ENCODE peak calls at places on chromosomes 3 and 15, in six cellular contexts. One of them, this sample, is unnamed.

GRCh38 chr3:99250272-99250671 is 348.8 kb upstream of the DCBLD2 start:
- DNase-seq in H1: no peak
- DNase-seq in HepG2: no peak
- DNase-seq in GM12878: no peak
- DNase-seq in HCT116: no peak
- DNase-seq in SK-N-SH: no peak
- DNase-seq in this sample: no peak

GRCh38 chr15:92394327-92395175 is 870 bp downstream of the ST8SIA2 start:
- DNase-seq in H1: no peak
- DNase-seq in HCT116: no peak
- DNase-seq in SK-N-SH: peak; percentile 87
- DNase-seq in GM12878: no peak
- DNase-seq in HepG2: no peak
- DNase-seq in this sample: no peak

GRCh38 chr3:125024817-125025216 is 31.0 kb downstream of the HEG1 start:
- DNase-seq in H1: no peak
- DNase-seq in GM12878: no peak
- DNase-seq in HCT116: no peak
- DNase-seq in HepG2: no peak
- DNase-seq in SK-N-SH: no peak
- DNase-seq in this sample: no peak

GRCh38 chr3:113532698-113533533 is 561 bp downstream of the SIDT1 start:
- DNase-seq in HepG2: no peak
- DNase-seq in SK-N-SH: peak; percentile 79
- DNase-seq in H1: no peak
- DNase-seq in HCT116: no peak
- DNase-seq in GM12878: no peak
- DNase-seq in this sample: no peak

GRCh38 chr3:146542179-146542578 is 2.2 kb downstream of the PLSCR1 start:
- DNase-seq in H1: no peak
- DNase-seq in GM12878: no peak
- DNase-seq in HepG2: no peak
- DNase-seq in SK-N-SH: no peak
- DNase-seq in HCT116: no peak
- DNase-seq in this sample: no peak

GRCh38 chr3:127182848-127183714 is 9.8 kb upstream of the PRR23E start:
- DNase-seq in H1: no peak
- DNase-seq in SK-N-SH: no peak
- DNase-seq in HepG2: no peak
- DNase-seq in GM12878: no peak
- DNase-seq in HCT116: peak; percentile 6
- DNase-seq in this sample: no peak

GRCh38 chr15:63157891-63158431 is 684 bp upstream of the RPS27L start:
- DNase-seq in HCT116: peak; percentile 32
- DNase-seq in SK-N-SH: peak; percentile 80
- DNase-seq in GM12878: no peak
- DNase-seq in H1: no peak
- DNase-seq in HepG2: peak; percentile 70
- DNase-seq in this sample: peak; percentile 51

GRCh38 chr3:18080198-18080689 is 337.8 kb upstream of the TBC1D5 start:
- DNase-seq in GM12878: no peak
- DNase-seq in HCT116: no peak
- DNase-seq in HepG2: no peak
- DNase-seq in H1: no peak
- DNase-seq in SK-N-SH: no peak
- DNase-seq in this sample: no peak

GRCh38 chr3:184815046-184815930 is 3.3 kb downstream of the VPS8 start:
- DNase-seq in HCT116: no peak
- DNase-seq in GM12878: no peak
- DNase-seq in SK-N-SH: no peak
- DNase-seq in HepG2: no peak
- DNase-seq in H1: no peak
- DNase-seq in this sample: no peak

GRCh38 chr3:23271876-23272741 is 69.0 kb downstream of the UBE2E2 start:
- DNase-seq in HCT116: no peak
- DNase-seq in HepG2: no peak
- DNase-seq in SK-N-SH: no peak
- DNase-seq in GM12878: no peak
- DNase-seq in H1: no peak
- DNase-seq in this sample: no peak

GRCh38 chr15:41989573-41990242 is 17.4 kb upstream of the EHD4 start:
- DNase-seq in GM12878: no peak
- DNase-seq in HCT116: peak; percentile 55
- DNase-seq in H1: peak; percentile 70
- DNase-seq in HepG2: peak; percentile 56
- DNase-seq in SK-N-SH: peak; percentile 92
- DNase-seq in this sample: peak; percentile 81

GRCh38 chr3:111864821-111865656 is 6.0 kb downstream of the PHLDB2 start:
- DNase-seq in HCT116: no peak
- DNase-seq in HepG2: peak; percentile 9
- DNase-seq in H1: no peak
- DNase-seq in SK-N-SH: no peak
- DNase-seq in GM12878: no peak
- DNase-seq in this sample: no peak

GRCh38 chr3:115852278-115852677 is 229.0 kb downstream of the GAP43 start:
- DNase-seq in HepG2: no peak
- DNase-seq in GM12878: no peak
- DNase-seq in H1: no peak
- DNase-seq in HCT116: no peak
- DNase-seq in SK-N-SH: no peak
- DNase-seq in this sample: no peak

GRCh38 chr3:87733671-87734367 is 325.0 kb downstream of the CGGBP1 start:
- DNase-seq in HCT116: no peak
- DNase-seq in GM12878: no peak
- DNase-seq in H1: no peak
- DNase-seq in SK-N-SH: no peak
- DNase-seq in HepG2: no peak
- DNase-seq in this sample: no peak

GRCh38 chr15:77021803-77022381 is 27.0 kb downstream of the PSTPIP1 start:
- DNase-seq in HepG2: no peak
- DNase-seq in H1: no peak
- DNase-seq in HCT116: no peak
- DNase-seq in SK-N-SH: no peak
- DNase-seq in GM12878: no peak
- DNase-seq in this sample: no peak

GRCh38 chr3:157379741-157380140 is 56.9 kb upstream of the PTX3 start:
- DNase-seq in SK-N-SH: no peak
- DNase-seq in HCT116: no peak
- DNase-seq in H1: no peak
- DNase-seq in HepG2: no peak
- DNase-seq in GM12878: no peak
- DNase-seq in this sample: no peak

GRCh38 chr3:160027541-160028195 is 39.0 kb downstream of the IL12A start:
- DNase-seq in GM12878: peak; percentile 55
- DNase-seq in HepG2: no peak
- DNase-seq in H1: no peak
- DNase-seq in HCT116: no peak
- DNase-seq in SK-N-SH: no peak
- DNase-seq in this sample: no peak

GRCh38 chr15:55334997-55335396 is 16.0 kb downstream of the PIGB start:
- DNase-seq in SK-N-SH: no peak
- DNase-seq in HCT116: no peak
- DNase-seq in H1: no peak
- DNase-seq in HepG2: peak; percentile 26
- DNase-seq in GM12878: no peak
- DNase-seq in this sample: no peak

GRCh38 chr15:20344601-20345400 is 196.8 kb downstream of the GOLGA6L6 start:
- DNase-seq in HCT116: no peak
- DNase-seq in HepG2: no peak
- DNase-seq in GM12878: no peak
- DNase-seq in H1: no peak
- DNase-seq in SK-N-SH: peak; percentile 26
- DNase-seq in this sample: no peak

GRCh38 chr15:93049914-93050534 is 39.0 kb downstream of the RGMA start:
- DNase-seq in HepG2: no peak
- DNase-seq in H1: no peak
- DNase-seq in HCT116: no peak
- DNase-seq in GM12878: no peak
- DNase-seq in SK-N-SH: no peak
- DNase-seq in this sample: no peak

GRCh38 chr3:57041674-57042073 is 18.8 kb upstream of the SPATA12 start:
- DNase-seq in HCT116: no peak
- DNase-seq in HepG2: no peak
- DNase-seq in GM12878: no peak
- DNase-seq in H1: no peak
- DNase-seq in SK-N-SH: no peak
- DNase-seq in this sample: no peak

GRCh38 chr3:151015762-151016161 is 43.2 kb upstream of the CLRN1 start:
- DNase-seq in GM12878: no peak
- DNase-seq in HepG2: no peak
- DNase-seq in H1: no peak
- DNase-seq in SK-N-SH: no peak
- DNase-seq in HCT116: no peak
- DNase-seq in this sample: no peak

GRCh38 chr15:51077565-51078153 is 17.0 kb downstream of the TNFAIP8L3 start:
- DNase-seq in HCT116: no peak
- DNase-seq in H1: peak; percentile 66
- DNase-seq in GM12878: peak; percentile 48
- DNase-seq in HepG2: no peak
- DNase-seq in SK-N-SH: no peak
- DNase-seq in this sample: peak; percentile 71

GRCh38 chr3:158847466-158847849 is 45.6 kb downstream of the MFSD1 start:
- DNase-seq in HepG2: no peak
- DNase-seq in H1: no peak
- DNase-seq in HCT116: no peak
- DNase-seq in SK-N-SH: no peak
- DNase-seq in GM12878: no peak
- DNase-seq in this sample: no peak

GRCh38 chr3:149547413-149547812 is 72.9 kb downstream of the TM4SF4 start:
- DNase-seq in H1: no peak
- DNase-seq in GM12878: no peak
- DNase-seq in HepG2: no peak
- DNase-seq in HCT116: no peak
- DNase-seq in SK-N-SH: no peak
- DNase-seq in this sample: no peak

GRCh38 chr15:73633991-73634495 is 854 bp upstream of the NPTN start:
- DNase-seq in HCT116: peak; percentile 85
- DNase-seq in GM12878: no peak
- DNase-seq in HepG2: peak; percentile 53
- DNase-seq in SK-N-SH: no peak
- DNase-seq in H1: no peak
- DNase-seq in this sample: no peak

GRCh38 chr15:73631915-73632669 is 1.1 kb downstream of the NPTN start:
- DNase-seq in GM12878: no peak
- DNase-seq in H1: no peak
- DNase-seq in HCT116: no peak
- DNase-seq in HepG2: no peak
- DNase-seq in SK-N-SH: peak; percentile 54
- DNase-seq in this sample: peak; percentile 26

GRCh38 chr15:73632670-73633058 is 525 bp downstream of the NPTN start:
- DNase-seq in H1: no peak
- DNase-seq in SK-N-SH: no peak
- DNase-seq in HepG2: no peak
- DNase-seq in GM12878: no peak
- DNase-seq in HCT116: no peak
- DNase-seq in this sample: no peak

GRCh38 chr15:73633111-73633990 is at the start of gene NPTN:
- DNase-seq in HCT116: peak; percentile 89
- DNase-seq in SK-N-SH: peak; percentile 97
- DNase-seq in HepG2: peak; percentile 92
- DNase-seq in GM12878: peak; percentile 84
- DNase-seq in H1: peak; percentile 94
- DNase-seq in this sample: peak; percentile 98

GRCh38 chr15:73637527-73637926 is 4.3 kb upstream of the NPTN start:
- DNase-seq in GM12878: no peak
- DNase-seq in HCT116: no peak
- DNase-seq in HepG2: no peak
- DNase-seq in SK-N-SH: no peak
- DNase-seq in H1: no peak
- DNase-seq in this sample: no peak
- TF ChIP-seq JUND in GM12878: no peak
- TF ChIP-seq JUND in HCT116: no peak
- TF ChIP-seq JUND in HepG2: no peak
- TF ChIP-seq JUND in SK-N-SH: no peak
- TF ChIP-seq JUND in H1: no peak
- TF ChIP-seq JUND in this sample: no peak

GRCh38 chr3:94647131-94647530 is 584.3 kb downstream of the NSUN3 start:
- DNase-seq in H1: no peak
- DNase-seq in HepG2: peak; percentile 12
- DNase-seq in GM12878: no peak
- DNase-seq in HCT116: no peak
- DNase-seq in SK-N-SH: no peak
- DNase-seq in this sample: no peak
- TF ChIP-seq YY1 in H1: no peak
- TF ChIP-seq YY1 in HepG2: no peak
- TF ChIP-seq YY1 in GM12878: no peak
- TF ChIP-seq YY1 in HCT116: no peak
- TF ChIP-seq YY1 in SK-N-SH: no peak
- TF ChIP-seq YY1 in this sample: no peak

GRCh38 chr3:133377396-133377795 is 22.5 kb upstream of the BFSP2 start:
- DNase-seq in GM12878: no peak
- DNase-seq in HCT116: no peak
- DNase-seq in SK-N-SH: peak; percentile 60
- DNase-seq in H1: no peak
- DNase-seq in HepG2: peak; percentile 28
- DNase-seq in this sample: peak; percentile 24
- TF ChIP-seq JUND in GM12878: no peak
- TF ChIP-seq JUND in HCT116: no peak
- TF ChIP-seq JUND in SK-N-SH: no peak
- TF ChIP-seq JUND in H1: no peak
- TF ChIP-seq JUND in HepG2: no peak
- TF ChIP-seq JUND in this sample: no peak

GRCh38 chr3:10475983-10476382 is 29.4 kb downstream of the ATP2B2 start:
- DNase-seq in HepG2: no peak
- DNase-seq in SK-N-SH: no peak
- DNase-seq in H1: no peak
- DNase-seq in GM12878: no peak
- DNase-seq in HCT116: no peak
- DNase-seq in this sample: no peak
- TF ChIP-seq YY1 in HepG2: no peak
- TF ChIP-seq YY1 in SK-N-SH: no peak
- TF ChIP-seq YY1 in H1: no peak
- TF ChIP-seq YY1 in GM12878: no peak
- TF ChIP-seq YY1 in HCT116: no peak
- TF ChIP-seq YY1 in this sample: no peak

GRCh38 chr3:12897537-12898289 is 56.3 kb upstream of the RPL32 start:
- DNase-seq in HCT116: no peak
- DNase-seq in HepG2: no peak
- DNase-seq in H1: no peak
- DNase-seq in GM12878: no peak
- DNase-seq in SK-N-SH: no peak
- DNase-seq in this sample: no peak
- TF ChIP-seq JUND in HCT116: no peak
- TF ChIP-seq JUND in HepG2: no peak
- TF ChIP-seq JUND in H1: no peak
- TF ChIP-seq JUND in GM12878: no peak
- TF ChIP-seq JUND in SK-N-SH: no peak
- TF ChIP-seq JUND in this sample: no peak